ENCODE peak calls at places on chromosomes 3 and 15, in eight cellular contexts. S is HCT116; T is transverse colon; L is CD8-positive, alpha-beta T cell; P is A549; Z is lower lobe of right lung; W is tibial artery; O is upper lobe of left lung. I is an unnamed sample.

GRCh38 chr3:114178770-114179368 is at the start of gene DRD3:
- DNase-seq in S (no peak), T (no peak), L (no peak), P (no peak), Z (no peak), W (no peak), O (no peak), I (peak; percentile 7)

GRCh38 chr15:72958634-72959033 is 93.6 kb upstream of the NEO1 start:
- DNase-seq in S (no peak), T (no peak), L (no peak), P (no peak), Z (no peak), W (no peak), O (no peak), I (no peak)

GRCh38 chr15:75104804-75105557 is 81.6 kb downstream of the PPCDC start:
- DNase-seq in S (peak; percentile 88), T (peak; percentile 50), L (no peak), P (peak; percentile 62), Z (no peak), W (no peak), O (no peak), I (peak; percentile 45)

GRCh38 chr3:175432338-175433025 is 573.3 kb downstream of the NAALADL2 start:
- DNase-seq in S (no peak), T (no peak), L (no peak), P (no peak), Z (no peak), W (no peak), O (no peak), I (no peak)

GRCh38 chr15:61318276-61318675 is 89.2 kb upstream of the RORA start:
- DNase-seq in S (no peak), T (no peak), L (no peak), P (no peak), Z (no peak), W (no peak), O (no peak), I (no peak)

GRCh38 chr3:124413989-124414598 is 316.2 kb upstream of the UMPS start:
- DNase-seq in S (no peak), T (peak; percentile 33), L (no peak), P (no peak), Z (no peak), W (no peak), O (no peak), I (no peak)

GRCh38 chr3:99645277-99646106 is 7.1 kb downstream of the COL8A1 start:
- DNase-seq in S (peak; percentile 18), T (no peak), L (no peak), P (no peak), Z (no peak), W (no peak), O (no peak), I (no peak)

GRCh38 chr15:35170216-35170615 is 85.1 kb upstream of the NANOGP8 start:
- DNase-seq in S (no peak), T (no peak), L (no peak), P (no peak), Z (no peak), W (no peak), O (no peak), I (peak; percentile 21)

GRCh38 chr3:115986555-115987207 is 363.4 kb downstream of the GAP43 start:
- DNase-seq in S (peak; percentile 62), T (no peak), L (no peak), P (peak; percentile 10), Z (no peak), W (no peak), O (no peak), I (no peak)

GRCh38 chr3:128613083-128613829 is 37.4 kb downstream of the RPN1 start:
- DNase-seq in S (no peak), T (no peak), L (no peak), P (no peak), Z (no peak), W (no peak), O (no peak), I (no peak)

GRCh38 chr3:149368850-149369497 is 8.5 kb downstream of the TM4SF1 start:
- DNase-seq in S (no peak), T (no peak), L (no peak), P (no peak), Z (no peak), W (no peak), O (no peak), I (no peak)

GRCh38 chr3:124671123-124671522 is 59.1 kb upstream of the UMPS start:
- DNase-seq in S (no peak), T (no peak), L (peak; percentile 7), P (no peak), Z (no peak), W (no peak), O (no peak), I (no peak)

GRCh38 chr3:172542999-172543398 is 19.8 kb upstream of the TNFSF10 start:
- DNase-seq in S (no peak), T (no peak), L (no peak), P (no peak), Z (no peak), W (no peak), O (no peak), I (no peak)

GRCh38 chr3:122700193-122700592 is 19.6 kb downstream of the PARP14 start:
- DNase-seq in S (no peak), T (no peak), L (no peak), P (no peak), Z (no peak), W (no peak), O (no peak), I (no peak)

GRCh38 chr3:62755285-62755684 is 119.9 kb downstream of the CADPS start:
- DNase-seq in S (no peak), T (no peak), L (no peak), P (no peak), Z (no peak), W (no peak), O (no peak), I (no peak)

DNA sequence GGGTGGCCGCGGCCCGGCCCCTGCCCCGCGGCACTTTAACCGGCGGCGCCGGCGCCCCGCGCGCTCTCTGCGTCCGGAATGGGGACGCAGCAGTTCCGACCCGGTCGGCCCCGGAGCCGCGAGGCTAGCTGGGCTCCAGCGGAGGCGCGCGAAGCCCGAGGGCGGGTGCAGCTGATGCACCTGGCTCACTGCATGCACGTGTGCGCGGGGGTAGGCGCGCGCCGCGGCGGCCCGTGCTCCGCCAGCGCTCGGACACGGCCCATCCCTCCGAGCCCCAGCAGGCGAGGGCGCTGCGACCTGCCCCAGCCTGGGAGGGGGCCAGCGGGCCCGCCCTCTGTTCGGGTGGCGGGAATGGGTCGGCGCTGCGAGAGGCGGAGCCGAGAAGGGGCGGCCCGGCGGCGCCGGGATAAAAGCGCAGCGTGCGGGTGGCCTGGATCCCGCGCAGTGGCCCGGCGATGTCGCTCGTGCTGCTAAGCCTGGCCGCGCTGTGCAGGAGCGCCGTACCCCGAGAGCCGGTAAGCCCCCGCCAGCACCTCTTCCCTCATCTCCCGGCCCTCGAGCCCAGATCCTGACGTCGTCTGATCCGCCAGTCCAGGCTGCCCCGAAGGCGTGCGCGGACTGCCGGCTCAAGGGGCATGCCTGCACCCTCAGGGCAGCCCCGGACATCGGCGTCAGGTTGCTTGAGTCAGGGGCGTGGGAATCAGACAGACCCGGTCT is at the start of the genes CHDH and IL17RB:
- DNase-seq in S (peak; percentile 38), T (peak; percentile 84), L (no peak), P (peak; percentile 38), Z (peak; percentile 84), W (no peak), O (peak; percentile 94), I (no peak)
- TF ChIP-seq CTCF in S (no peak), T (no peak), L (no peak), P (no peak), Z (no peak), W (no peak), O (no peak), I (no peak)

GRCh38 chr15:78907577-78907976 is 34.9 kb downstream of the MORF4L1 start:
- DNase-seq in S (no peak), T (no peak), L (no peak), P (no peak), Z (no peak), W (no peak), O (no peak), I (no peak)

GRCh38 chr15:78906310-78906608 is 33.6 kb downstream of the MORF4L1 start:
- DNase-seq in S (no peak), T (no peak), L (no peak), P (no peak), Z (no peak), W (peak; percentile 79), O (no peak), I (peak; percentile 27)

GRCh38 chr15:78909791-78910228 is 35.0 kb downstream of the CTSH start:
- DNase-seq in S (peak; percentile 10), T (no peak), L (no peak), P (peak; percentile 72), Z (no peak), W (no peak), O (no peak), I (no peak)

GRCh38 chr15:78909160-78909695 is 35.6 kb downstream of the CTSH start:
- DNase-seq in S (no peak), T (no peak), L (no peak), P (no peak), Z (no peak), W (no peak), O (no peak), I (no peak)

DNA sequence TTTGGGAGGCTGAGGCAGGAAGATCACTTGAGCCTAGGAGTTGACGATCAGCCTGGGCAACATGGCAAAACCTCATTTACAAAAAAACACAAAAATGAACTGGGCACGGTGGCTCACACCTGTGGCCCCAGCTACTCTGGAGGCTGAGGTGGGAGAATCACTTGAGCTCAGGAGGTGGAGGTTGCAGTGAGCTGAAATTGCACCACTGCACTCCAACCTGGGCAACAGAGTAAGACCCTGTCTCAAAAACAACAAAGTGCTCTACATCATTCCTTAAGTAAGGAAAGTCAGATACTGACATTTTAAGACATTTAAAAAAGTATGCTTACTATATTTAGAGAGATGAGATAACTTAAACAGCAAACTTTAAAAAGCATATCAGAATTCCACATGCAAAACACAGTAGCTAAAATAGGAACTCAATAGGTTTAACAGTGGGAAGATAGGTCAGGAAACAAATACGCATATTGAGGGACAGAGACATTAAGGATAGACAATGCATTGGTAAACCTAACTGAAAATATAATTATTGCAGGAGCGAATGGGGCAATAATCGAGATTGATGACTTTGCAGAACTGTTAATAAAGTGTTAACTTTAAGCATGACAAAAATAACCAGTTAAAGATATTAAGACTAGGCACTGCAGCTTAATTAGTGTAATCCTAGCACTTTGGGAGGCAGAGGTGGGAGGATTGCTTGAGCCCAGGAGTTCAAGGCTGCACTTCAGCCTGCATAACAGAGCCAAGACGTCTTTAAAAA is 32.1 kb downstream of the MORF4L1 start:
- DNase-seq in S (no peak), T (no peak), L (no peak), P (no peak), Z (no peak), W (no peak), O (no peak), I (no peak)
- H3K27ac ChIP-seq in S (no peak overlapping the region), T (no peak overlapping the region), L (no peak overlapping the region), P (no peak overlapping the region), Z (no peak overlapping the region), W (no peak overlapping the region), O (no peak overlapping the region), I (no peak overlapping the region)

DNA sequence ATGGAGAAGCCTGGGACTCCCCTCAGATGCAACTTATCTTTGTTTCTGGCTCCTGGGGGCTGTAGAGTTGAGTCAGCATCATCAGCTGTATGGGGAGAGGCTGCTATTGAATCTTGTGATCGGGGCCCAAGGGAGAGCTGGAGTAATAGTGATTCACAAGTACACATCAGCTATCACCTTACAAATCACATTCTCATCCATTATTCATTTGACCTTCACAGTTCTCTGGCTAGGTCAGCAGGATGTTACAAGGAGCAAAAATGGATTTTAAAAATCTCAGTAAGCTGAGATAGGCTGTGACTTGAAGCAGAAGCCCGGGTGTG is 175.0 kb downstream of the OPA1 start:
- DNase-seq in S (no peak), T (no peak), L (no peak), P (no peak), Z (no peak), W (no peak), O (no peak), I (no peak)
- H3K4me3 ChIP-seq in S (no peak overlapping the region), T (no peak overlapping the region), L (no peak overlapping the region), P (no peak overlapping the region), Z (no peak overlapping the region), W (no peak overlapping the region), O (no peak overlapping the region), I (no peak overlapping the region)

GRCh38 chr3:192772495-192772894 is 45.2 kb upstream of the FGF12 start:
- DNase-seq in S (peak; percentile 12), T (no peak), L (no peak), P (no peak), Z (no peak), W (no peak), O (no peak), I (no peak)
- TF ChIP-seq CTCF in S (peak; percentile 44), T (no peak), L (no peak), P (peak; percentile 9), Z (peak; percentile 44), W (no peak), O (peak; percentile 21), I (peak; percentile 55)